ENCODE peak calls at places on chromosomes 3 and 15, in four cellular contexts. Q is GM12878; Y is fibroblast of pulmonary artery; E is CD4-positive, alpha-beta memory T cell. A is an unnamed sample.

GRCh38 chr15:32717290-32718081 is at the start of gene GREM1:
- DNase-seq in Q (no peak), Y (no peak), E (no peak), A (no peak)

GRCh38 chr15:92468987-92469386 is 75.3 kb downstream of the ST8SIA2 start:
- DNase-seq in Y (no peak), Q (no peak), E (no peak), A (no peak)

GRCh38 chr15:26355671-26356070 is 417.2 kb downstream of the GABRB3 start:
- DNase-seq in Y (no peak), E (no peak), Q (no peak), A (no peak)

GRCh38 chr15:96321422-96322391 is 8.8 kb upstream of the NR2F2 start:
- DNase-seq in E (no peak), Q (no peak), Y (peak), A (no peak)

GRCh38 chr15:59157840-59158700 is 48.6 kb upstream of the LDHAL6B start:
- DNase-seq in E (no peak), Q (no peak), Y (no peak), A (no peak)

GRCh38 chr3:139746481-139746880 is 68.7 kb upstream of the NMNAT3 start:
- DNase-seq in E (no peak), Q (no peak), Y (no peak), A (no peak)

GRCh38 chr15:52440414-52440813 is 88.3 kb downstream of the MYO5A start:
- DNase-seq in Q (no peak), Y (no peak), E (no peak), A (no peak)

GRCh38 chr3:87614998-87615397 is 338.6 kb upstream of the POU1F1 start:
- DNase-seq in Y (no peak), E (no peak), Q (no peak), A (no peak)

GRCh38 chr15:74783072-74783807 is 1.4 kb downstream of the CSK start:
- DNase-seq in Q (no peak), E (no peak), Y (peak), A (peak)

GRCh38 chr15:80587007-80587406 is 108.1 kb upstream of the ABHD17C start:
- DNase-seq in Q (no peak), Y (no peak), E (no peak), A (no peak)

GRCh38 chr3:43537206-43537605 is 84.6 kb downstream of the ANO10 start:
- DNase-seq in Q (no peak), Y (no peak), E (no peak), A (no peak)

GRCh38 chr3:134336587-134336986 is 37.7 kb downstream of the AMOTL2 start:
- DNase-seq in E (no peak), Y (peak), Q (no peak), A (no peak)

GRCh38 chr15:52912172-52912571 is 122.0 kb upstream of the ONECUT1 start:
- DNase-seq in Q (no peak), E (no peak), Y (no peak), A (no peak)

GRCh38 chr15:95712785-95713184 is 617.7 kb upstream of the NR2F2 start:
- DNase-seq in Q (no peak), Y (no peak), E (no peak), A (no peak)

GRCh38 chr15:48040166-48040817 is 80.5 kb upstream of the SLC24A5 start:
- DNase-seq in E (no peak), Y (peak), Q (no peak), A (no peak)

GRCh38 chr3:107994181-107994580 is 96.7 kb downstream of the CD47 start:
- DNase-seq in Q (no peak), Y (no peak), E (no peak), A (no peak)

GRCh38 chr3:23920151-23920655 is 3.3 kb downstream of the RPL15 start:
- DNase-seq in Q (no peak), E (no peak), Y (no peak), A (no peak)

GRCh38 chr3:110381992-110382391 is 689.6 kb upstream of the NECTIN3 start:
- DNase-seq in Q (no peak), Y (no peak), E (no peak), A (no peak)
- H3K4me3 ChIP-seq in Q (no peak), Y (no peak), E (no peak), A (no peak)

GRCh38 chr3:154780263-154780662 is 299.9 kb upstream of the MME start:
- DNase-seq in Q (no peak), Y (no peak), E (no peak), A (no peak)

GRCh38 chr3:154778057-154778456 is 302.1 kb upstream of the MME start:
- DNase-seq in E (no peak), Q (no peak), Y (peak), A (no peak)

GRCh38 chr3:154779571-154779970 is 300.5 kb upstream of the MME start:
- DNase-seq in Y (peak), Q (no peak), E (no peak), A (no peak)

GRCh38 chr3:154775821-154776548 is 304.1 kb upstream of the MME start:
- DNase-seq in E (no peak), Q (no peak), Y (no peak), A (no peak)

DNA sequence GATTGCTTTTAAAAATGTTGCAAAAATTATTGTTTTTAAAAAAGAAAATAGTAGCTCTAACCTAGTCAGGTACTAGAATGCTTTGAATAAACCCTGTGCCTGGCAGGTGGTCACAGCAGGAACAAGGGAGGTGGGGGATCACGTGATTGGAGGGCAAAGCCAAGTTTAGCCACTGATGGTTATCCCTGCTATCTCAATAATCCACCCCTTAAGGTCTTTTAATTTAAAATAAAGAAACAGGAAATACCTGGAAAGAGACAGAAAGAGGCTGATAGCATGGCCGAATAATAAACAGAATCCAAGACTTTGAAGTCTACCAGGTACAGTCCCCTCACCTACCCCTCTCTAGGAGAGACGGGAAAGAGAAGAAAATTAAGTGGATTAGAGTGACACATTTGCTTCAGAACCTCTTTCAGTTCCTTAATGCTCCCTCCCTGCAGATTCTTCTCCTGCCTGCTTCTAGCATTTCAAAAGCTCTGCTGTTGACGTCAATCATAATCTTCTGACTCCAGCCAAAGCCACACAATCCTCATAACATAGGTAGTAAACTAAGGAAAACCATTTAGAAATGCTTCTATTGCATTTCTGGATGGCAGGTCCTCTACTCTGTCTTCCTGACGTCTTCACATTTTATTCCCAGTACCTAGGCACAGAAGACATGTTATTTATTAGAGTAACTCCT is 303.4 kb upstream of the MME start:
- DNase-seq in E (no peak), Q (no peak), Y (no peak), A (no peak)
- H3K4me3 ChIP-seq in E (no peak), Q (no peak), Y (no peak), A (no peak)

GRCh38 chr3:51386852-51387229 is 1.8 kb downstream of the MANF start:
- DNase-seq in Q (no peak), Y (no peak), E (no peak), A (no peak)
- H3K4me3 ChIP-seq in Q (peak), Y (peak), E (no peak), A (peak)

GRCh38 chr3:127003601-127004280 is 20.8 kb downstream of the PLXNA1 start:
- DNase-seq in Y (no peak), Q (no peak), E (no peak), A (no peak)

GRCh38 chr3:127004641-127005397 is 21.9 kb downstream of the PLXNA1 start:
- DNase-seq in Q (no peak), Y (no peak), E (no peak), A (no peak)

GRCh38 chr3:127006781-127007436 is 24.0 kb downstream of the PLXNA1 start:
- DNase-seq in E (no peak), Q (no peak), Y (no peak), A (no peak)

GRCh38 chr3:127008236-127008635 is 25.3 kb downstream of the PLXNA1 start:
- DNase-seq in Y (no peak), E (no peak), Q (no peak), A (no peak)

DNA sequence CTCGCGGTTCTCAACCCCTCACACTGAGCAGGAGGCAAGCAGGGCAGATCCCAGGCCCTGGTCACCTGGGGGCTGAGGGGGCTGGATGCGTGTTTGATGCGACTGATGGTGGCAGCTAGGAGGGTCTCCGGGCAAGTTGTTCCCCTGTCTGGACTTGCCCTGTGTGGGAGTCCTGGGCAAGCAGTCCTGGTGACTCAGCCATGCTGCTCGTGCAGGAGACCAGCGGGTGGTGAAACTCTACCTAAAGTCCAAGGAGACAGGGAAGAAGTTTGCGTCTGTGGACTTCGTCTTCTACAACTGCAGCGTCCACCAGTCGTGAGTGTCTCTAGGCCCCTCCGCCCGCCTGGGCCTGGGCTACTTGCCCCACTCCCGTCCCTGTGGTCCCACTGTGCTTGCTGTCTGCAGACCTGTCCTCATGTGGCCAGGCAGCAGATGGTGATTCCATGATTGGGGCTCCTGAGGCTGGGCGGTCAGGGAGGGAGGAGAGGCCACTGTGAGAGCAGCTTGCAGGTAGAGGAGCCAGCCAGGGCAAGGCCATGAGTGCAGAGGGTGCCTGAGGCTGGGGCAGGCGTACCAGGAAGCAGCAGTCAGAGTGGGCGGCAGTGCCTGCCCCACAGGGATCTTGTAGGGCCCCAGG is 23.1 kb downstream of the PLXNA1 start:
- DNase-seq in E (no peak), Q (no peak), Y (peak), A (no peak)
- H3K4me3 ChIP-seq in E (no peak), Q (no peak), Y (no peak), A (no peak)

A was measured in GM12865.